ENCODE peak calls at places on chromosomes 6 and 20, in nine cellular contexts. K, C, E, H, Q, A, N, J and R are unnamed samples. For H3K9me3, the result is how much of the 10 kb centered on the place peaks cover.

GRCh38 chr6:33014841-33015634 is 5.6 kb upstream of the HLA-DOA start:
- DNase-seq in K (peak), N (no peak), H (peak), A (peak), J (no peak), E (peak), C (peak), Q (no peak), R (peak)

GRCh38 chr20:40497781-40498691 is 191.0 kb downstream of the MAFB start:
- DNase-seq in K (peak), E (no peak), C (peak), N (peak), J (peak), A (peak), H (no peak), Q (no peak), R (peak)

GRCh38 chr6:44100088-44100550 is 27.1 kb downstream of the MRPL14 start:
- DNase-seq in J (no peak), E (peak), H (peak), K (peak), C (peak), A (no peak), Q (no peak), N (no peak), R (peak)

GRCh38 chr20:22684763-22685443 is 100.5 kb upstream of the FOXA2 start:
- DNase-seq in N (no peak), C (no peak), Q (no peak), K (no peak), J (no peak), A (no peak), H (no peak), E (no peak), R (no peak)

GRCh38 chr6:21885532-21886089 is 292.1 kb downstream of the SOX4 start:
- DNase-seq in Q (peak), A (no peak), C (peak), J (no peak), K (peak), N (peak), E (no peak), H (no peak), R (peak)

GRCh38 chr6:23086100-23086499 is 516.7 kb downstream of the HDGFL1 start:
- DNase-seq in K (no peak), H (no peak), Q (no peak), N (no peak), E (no peak), J (no peak), A (no peak), C (no peak), R (no peak)

GRCh38 chr6:33863723-33864440 is 60.1 kb upstream of the MLN start:
- DNase-seq in C (no peak), A (no peak), J (no peak), H (no peak), K (no peak), Q (no peak), N (no peak), E (no peak), R (no peak)

GRCh38 chr6:3997144-3997770 is 81.7 kb downstream of the FAM217A start:
- DNase-seq in C (no peak), K (no peak), Q (no peak), H (no peak), E (no peak), A (no peak), N (no peak), J (no peak), R (no peak)

GRCh38 chr6:39568896-39569295 is 156.3 kb downstream of the KIF6 start:
- DNase-seq in N (no peak), Q (no peak), C (no peak), J (no peak), K (no peak), H (no peak), A (no peak), E (no peak), R (peak)

GRCh38 chr6:168890306-168890995 is 363.2 kb downstream of the THBS2 start:
- DNase-seq in A (no peak), N (no peak), K (no peak), C (no peak), Q (no peak), H (no peak), J (no peak), E (no peak), R (no peak)

GRCh38 chr20:59746155-59746554 is 141.8 kb downstream of the PHACTR3 start:
- DNase-seq in J (no peak), Q (no peak), K (no peak), E (no peak), H (no peak), C (no peak), N (no peak), A (no peak), R (no peak)

GRCh38 chr6:31888281-31889258 is 8.9 kb downstream of the EHMT2 start:
- DNase-seq in E (no peak), C (no peak), A (peak), H (peak), K (no peak), Q (peak), N (no peak), J (no peak), R (peak)

GRCh38 chr20:41509801-41510200 is 108.4 kb downstream of the CHD6 start:
- DNase-seq in C (peak), H (peak), N (peak), E (no peak), Q (no peak), A (peak), J (no peak), K (no peak), R (no peak)

GRCh38 chr20:35048739-35049138 is 43.9 kb downstream of the TRPC4AP start:
- DNase-seq in C (no peak), K (peak), E (no peak), J (no peak), Q (no peak), H (no peak), N (no peak), A (no peak), R (no peak)

GRCh38 chr6:18047406-18047805 is 60.0 kb upstream of the KIF13A start:
- DNase-seq in Q (no peak), C (no peak), K (no peak), N (no peak), A (no peak), J (no peak), E (no peak), H (peak), R (no peak)

GRCh38 chr6:54722328-54722727 is 124.2 kb upstream of the FAM83B start:
- DNase-seq in K (no peak), J (no peak), H (no peak), C (no peak), N (no peak), Q (no peak), E (no peak), A (no peak), R (no peak)

GRCh38 chr6:28776269-28777146 is 147.3 kb downstream of the TRIM27 start:
- DNase-seq in H (no peak), Q (no peak), N (no peak), K (no peak), C (no peak), E (no peak), A (no peak), J (no peak), R (no peak)

GRCh38 chr6:156427345-156427744 is 349.8 kb upstream of the ARID1B start:
- DNase-seq in E (no peak), N (peak), K (no peak), H (peak), C (peak), J (no peak), A (peak), Q (no peak), R (peak)

GRCh38 chr20:37161830-37162549 is 17.1 kb upstream of the RPN2 start:
- DNase-seq in Q (no peak), N (no peak), C (no peak), E (no peak), K (no peak), H (no peak), A (no peak), J (no peak), R (no peak)

GRCh38 chr20:2329286-2329685 is 33.5 kb downstream of the TGM3 start:
- DNase-seq in A (no peak), Q (no peak), E (no peak), H (no peak), K (no peak), N (peak), C (no peak), J (no peak), R (no peak)

DNA sequence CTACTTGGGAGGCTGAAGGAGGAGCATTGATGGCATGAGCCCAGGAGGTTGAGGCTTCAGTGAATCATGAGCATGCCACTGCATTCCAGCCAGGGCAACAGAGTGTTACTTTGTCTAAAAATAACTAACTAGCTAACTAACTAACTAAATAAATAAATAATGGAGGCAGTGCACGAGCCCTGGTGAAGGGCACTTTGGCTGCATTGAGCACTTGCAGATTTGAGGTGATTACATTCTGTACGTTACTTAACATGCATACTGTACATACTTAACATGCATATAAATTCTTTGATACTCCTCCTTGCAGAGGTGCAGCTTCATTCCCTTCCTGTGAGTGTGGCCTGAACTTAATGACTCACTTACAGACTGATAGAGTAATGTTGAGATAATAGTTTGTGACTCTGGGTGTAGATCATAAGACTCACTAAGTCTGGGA is 10.7 kb downstream of the HLA-A start:
- DNase-seq in A (no peak), H (no peak), K (peak), J (no peak), C (peak), Q (no peak), E (no peak), N (no peak), R (peak)
- H3K4me3 ChIP-seq in A (no peak), H (no peak), K (no peak), J (no peak), C (no peak), Q (no peak), E (no peak), N (no peak), R (no peak)

GRCh38 chr6:107917468-107918375 is 40.3 kb downstream of the SEC63 start:
- DNase-seq in C (no peak), H (no peak), K (no peak), A (no peak), N (no peak), Q (no peak), E (no peak), J (no peak), R (no peak)
- H3K9me3 ChIP-seq in C (under half), H (under half), K (under half), A (under half), N (under half), Q (under half), E (under half), J (under half), R (under half)

GRCh38 chr20:45912344-45912682 is 358 bp upstream of the PLTP start:
- DNase-seq in K (no peak), A (no peak), C (no peak), J (no peak), E (no peak), H (no peak), Q (no peak), N (no peak), R (no peak)

GRCh38 chr20:45909817-45910669 is 1.9 kb downstream of the PLTP start:
- DNase-seq in A (no peak), J (no peak), K (no peak), C (peak), Q (peak), N (no peak), H (no peak), E (no peak), R (no peak)

GRCh38 chr20:45909336-45909808 is 2.6 kb downstream of the PLTP start:
- DNase-seq in Q (peak), J (no peak), H (peak), A (no peak), K (no peak), E (no peak), N (no peak), C (no peak), R (no peak)

GRCh38 chr20:45911486-45912343 is at the start of gene PLTP:
- DNase-seq in H (no peak), A (peak), J (peak), E (no peak), C (peak), N (peak), K (peak), Q (peak), R (peak)

DNA sequence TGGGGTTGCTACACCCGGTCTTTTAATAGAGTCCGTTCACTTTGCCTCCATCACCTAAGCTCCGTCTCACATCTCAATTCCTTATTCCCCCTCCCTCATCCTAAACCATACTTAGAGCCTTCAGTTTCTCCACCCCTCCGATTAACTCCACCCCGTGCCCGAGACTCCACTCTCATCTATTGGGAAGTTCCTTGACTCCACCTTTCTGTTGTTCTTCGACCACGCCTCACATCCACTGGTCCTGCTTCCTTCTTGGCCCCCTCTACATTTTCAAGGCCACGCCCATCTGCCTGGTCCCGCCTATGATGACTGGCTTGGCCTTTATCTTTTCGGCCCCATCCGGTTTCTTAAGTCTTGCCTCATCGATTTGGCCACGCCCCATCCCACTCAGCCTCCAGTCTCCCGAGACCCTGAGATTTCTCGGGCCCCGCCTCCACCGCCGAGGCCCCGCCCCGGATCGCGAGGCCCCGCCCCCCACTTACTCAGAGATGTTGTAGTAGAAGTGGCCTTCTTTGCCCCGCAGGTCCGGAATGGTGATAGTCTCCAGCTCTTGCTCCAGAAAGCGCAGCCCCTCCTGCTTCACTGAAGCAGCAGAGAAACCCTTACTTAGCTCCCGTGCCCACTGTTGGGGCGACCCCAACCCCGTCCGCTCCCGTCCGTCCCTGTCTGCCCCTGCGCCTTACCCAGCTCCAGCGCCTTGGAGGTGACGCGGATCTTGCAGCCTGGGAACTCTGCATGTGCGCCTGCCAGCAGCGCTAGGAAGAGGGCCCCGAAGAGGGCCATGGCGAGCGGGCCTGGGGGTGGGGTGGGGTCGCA is 1.1 kb downstream of the PLTP start:
- DNase-seq in Q (peak), N (peak), K (peak), E (peak), J (peak), A (peak), H (peak), C (peak), R (peak)
- H3K4me3 ChIP-seq in Q (peak), N (peak), K (peak), E (peak), J (peak), A (peak), H (no peak), C (peak), R (peak)

GRCh38 chr6:26600759-26601158 is 4.0 kb downstream of the ABT1 start:
- DNase-seq in C (no peak), J (no peak), E (no peak), Q (no peak), K (no peak), A (no peak), H (no peak), N (no peak), R (no peak)

GRCh38 chr6:26604797-26605196 is 8.0 kb downstream of the ABT1 start:
- DNase-seq in H (no peak), A (no peak), J (no peak), N (no peak), K (no peak), E (no peak), Q (no peak), C (no peak), R (no peak)

GRCh38 chr6:26599591-26599990 is 2.8 kb downstream of the ABT1 start:
- DNase-seq in A (no peak), K (no peak), J (no peak), N (no peak), C (no peak), Q (no peak), H (no peak), E (no peak), R (no peak)

GRCh38 chr6:26604026-26604425 is 7.3 kb downstream of the ABT1 start:
- DNase-seq in K (no peak), Q (no peak), N (no peak), C (no peak), A (no peak), J (no peak), E (no peak), H (no peak), R (no peak)

GRCh38 chr6:26602262-26602661 is 5.5 kb downstream of the ABT1 start:
- DNase-seq in K (no peak), E (no peak), Q (no peak), A (no peak), C (no peak), N (no peak), H (no peak), J (no peak), R (no peak)
- H3K9me3 ChIP-seq in K (under half), E (under half), Q (under half), A (under half), C (under half), N (under half), H (under half), J (under half), R (under half)

GRCh38 chr6:8432614-8433013 is 2.7 kb downstream of the SLC35B3 start:
- DNase-seq in N (no peak), A (no peak), H (no peak), K (no peak), E (no peak), Q (no peak), C (no peak), J (no peak), R (no peak)
- H3K4me3 ChIP-seq in N (no peak), A (no peak), H (no peak), K (no peak), E (no peak), Q (no peak), C (no peak), J (no peak), R (no peak)

GRCh38 chr6:69887714-69888345 is 21.5 kb downstream of the COL19A1 start:
- DNase-seq in J (no peak), H (no peak), K (no peak), Q (no peak), A (no peak), N (no peak), E (no peak), C (no peak), R (no peak)
- H3K9me3 ChIP-seq in J (under half), H (under half), K (under half), Q (under half), A (under half), N (under half), E (under half), C (under half), R (under half)

DNA sequence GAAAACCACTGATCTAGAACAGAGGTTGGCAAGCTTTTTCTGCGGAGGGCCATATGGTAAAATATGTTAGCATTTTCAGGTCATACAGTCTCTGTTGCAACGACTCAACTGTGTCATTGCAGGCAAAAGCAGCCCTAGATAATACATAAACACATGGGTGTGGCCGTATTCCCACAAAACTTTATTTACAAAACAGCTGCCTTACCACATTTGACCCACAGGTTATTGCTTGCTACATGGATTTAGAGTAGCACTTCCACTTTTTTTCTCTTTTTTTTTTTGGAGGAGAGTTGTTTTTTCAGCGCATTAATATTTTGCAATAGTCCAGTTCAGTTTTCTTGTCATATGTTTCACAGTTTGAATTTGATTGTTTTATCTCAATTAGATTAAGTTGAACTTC is 2.5 kb upstream of the IGF2R start:
- DNase-seq in E (no peak), N (no peak), C (no peak), J (no peak), H (no peak), K (no peak), Q (no peak), A (no peak), R (no peak)
- H3K4me3 ChIP-seq in E (no peak), N (no peak), C (no peak), J (no peak), H (no peak), K (no peak), Q (no peak), A (no peak), R (no peak)